ENCODE peak calls at places on chromosomes 4 and X, in eight cellular contexts. V, K, Q, E, J, I, B and Z are unnamed samples. For H3K4me1, the result is how much of the 10 kb centered on the place peaks cover.

GRCh38 chr4:77336411-77337142 is 179.6 kb downstream of the CCNG2 start:
- DNase-seq in V (no peak), K (no peak), Q (no peak), E (no peak), J (no peak), I (no peak), B (no peak), Z (no peak)

GRCh38 chr4:85748654-85749053 is 273.7 kb downstream of the ARHGAP24 start:
- DNase-seq in V (no peak), K (no peak), Q (no peak), E (no peak), J (no peak), I (no peak), B (no peak), Z (no peak)

GRCh38 chr4:79528241-79528706 is 120.2 kb upstream of the GK2 start:
- DNase-seq in V (no peak), K (no peak), Q (no peak), E (peak), J (no peak), I (no peak), B (no peak), Z (no peak)

GRCh38 chrX:53263597-53264094 is 17.7 kb downstream of the IQSEC2 start:
- DNase-seq in V (no peak), K (no peak), Q (peak), E (peak), J (no peak), I (no peak), B (no peak), Z (peak)

GRCh38 chr4:31100551-31100950 is 380.4 kb downstream of the PCDH7 start:
- DNase-seq in V (no peak), K (no peak), Q (no peak), E (no peak), J (no peak), I (no peak), B (no peak), Z (no peak)

GRCh38 chrX:45697591-45697990 is 496.9 kb upstream of the DIPK2B start:
- DNase-seq in V (no peak), K (no peak), Q (no peak), E (no peak), J (no peak), I (no peak), B (no peak), Z (no peak)

GRCh38 chr4:151169223-151169622 is 69.8 kb downstream of the RPS3A start:
- DNase-seq in V (no peak), K (peak), Q (no peak), E (no peak), J (no peak), I (peak), B (peak), Z (peak)

GRCh38 chr4:137998666-137999429 is 243.3 kb downstream of the SLC7A11 start:
- DNase-seq in V (no peak), K (no peak), Q (no peak), E (no peak), J (no peak), I (no peak), B (no peak), Z (no peak)

GRCh38 chr4:95263960-95264359 is 284.8 kb downstream of the UNC5C start:
- DNase-seq in V (no peak), K (no peak), Q (no peak), E (no peak), J (no peak), I (no peak), B (no peak), Z (no peak)

GRCh38 chr4:120749445-120750151 is 172.9 kb downstream of the PRDM5 start:
- DNase-seq in V (no peak), K (no peak), Q (no peak), E (no peak), J (no peak), I (no peak), B (no peak), Z (no peak)

GRCh38 chr4:3041192-3042142 is 32.9 kb downstream of the HTT-AS start:
- DNase-seq in V (peak), K (no peak), Q (no peak), E (peak), J (peak), I (peak), B (peak), Z (peak)

DNA sequence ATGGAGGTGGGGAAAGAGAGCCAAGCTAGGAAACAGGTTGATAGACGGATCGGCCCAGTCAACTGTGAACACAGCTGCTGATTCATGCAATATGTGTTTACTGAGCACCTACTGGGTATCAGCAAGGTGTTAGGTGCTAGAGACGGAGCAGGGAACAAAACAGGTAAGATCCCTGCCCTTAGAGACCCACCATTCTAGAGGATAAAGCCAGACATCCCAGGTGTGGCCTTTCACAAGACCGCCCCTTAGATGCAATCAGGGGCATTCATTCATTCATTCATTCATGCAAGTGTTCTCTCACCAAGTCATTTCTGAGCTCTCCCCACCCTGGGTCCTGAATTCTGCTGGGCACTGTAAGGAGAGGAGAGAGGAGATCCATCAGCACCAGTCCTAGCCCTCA is 20.2 kb upstream of the MTM1 start:
- DNase-seq in V (no peak), K (no peak), Q (no peak), E (no peak), J (no peak), I (no peak), B (no peak), Z (no peak)
- TF ChIP-seq POLR2A in V (no peak), K (no peak), Q (no peak), E (no peak), J (no peak), I (no peak), B (no peak), Z (no peak)

GRCh38 chr4:182144621-182145359 is 98.4 kb upstream of the TENM3 start:
- DNase-seq in V (no peak), K (no peak), Q (no peak), E (no peak), J (peak), I (no peak), B (no peak), Z (peak)

GRCh38 chr4:182141623-182142022 is 101.6 kb upstream of the TENM3 start:
- DNase-seq in V (no peak), K (no peak), Q (no peak), E (no peak), J (no peak), I (no peak), B (no peak), Z (no peak)

GRCh38 chr4:182142146-182143085 is 100.8 kb upstream of the TENM3 start:
- DNase-seq in V (no peak), K (no peak), Q (no peak), E (no peak), J (peak), I (no peak), B (no peak), Z (no peak)

GRCh38 chr4:182143822-182144620 is 99.2 kb upstream of the TENM3 start:
- DNase-seq in V (no peak), K (no peak), Q (no peak), E (no peak), J (peak), I (no peak), B (no peak), Z (peak)

DNA sequence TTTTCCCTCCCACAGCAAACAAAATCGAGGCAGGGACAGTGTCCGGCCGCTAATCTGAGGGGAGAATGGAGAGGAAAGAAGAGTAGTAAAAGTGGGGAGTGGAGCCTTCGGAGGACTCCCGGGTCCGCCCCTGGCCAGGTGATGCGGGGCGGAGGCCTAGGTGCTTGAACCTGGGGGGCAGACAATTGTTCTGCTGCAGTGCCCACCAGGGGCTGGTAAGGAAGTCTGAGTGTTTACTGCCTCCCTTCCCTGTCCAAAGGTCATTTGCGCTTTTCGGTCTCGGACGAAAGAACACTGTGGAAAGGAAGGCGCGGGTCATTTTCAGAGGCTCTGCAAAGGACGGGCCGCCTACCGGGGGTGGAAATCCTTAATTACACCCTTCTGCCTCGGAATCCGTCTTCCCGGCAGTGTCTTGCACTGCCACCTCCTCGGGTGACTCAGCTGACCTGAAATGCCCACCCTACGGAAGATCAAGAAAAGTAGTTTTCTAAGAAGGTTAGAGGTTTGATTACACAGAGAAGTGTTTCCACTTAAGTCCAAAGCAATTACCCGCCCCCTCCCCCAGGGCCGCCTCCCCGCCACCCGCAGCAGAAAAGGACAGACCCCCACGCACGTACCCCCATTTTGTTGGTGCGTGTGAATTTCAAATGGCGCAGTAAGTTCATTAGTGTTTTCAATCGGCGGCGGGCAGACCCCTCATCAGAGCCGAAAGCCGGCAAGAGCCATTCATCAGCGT is 99.9 kb upstream of the TENM3 start:
- DNase-seq in V (no peak), K (no peak), Q (no peak), E (no peak), J (no peak), I (no peak), B (no peak), Z (peak)
- H3K4me1 ChIP-seq in V (under half), K (under half), Q (under half), E (under half), J (under half), I (under half), B (under half), Z (under half)

GRCh38 chrX:73944582-73944947 is 359.4 kb upstream of the ZCCHC13 start:
- DNase-seq in V (no peak), K (no peak), Q (no peak), E (no peak), J (no peak), I (no peak), B (no peak), Z (no peak)

GRCh38 chrX:73943900-73944581 is 359.9 kb upstream of the ZCCHC13 start:
- DNase-seq in V (peak), K (peak), Q (peak), E (peak), J (peak), I (peak), B (peak), Z (peak)

GRCh38 chrX:73940893-73941470 is 363.0 kb upstream of the ZCCHC13 start:
- DNase-seq in V (no peak), K (no peak), Q (no peak), E (no peak), J (no peak), I (no peak), B (no peak), Z (no peak)

GRCh38 chrX:73943572-73943899 is 360.4 kb upstream of the ZCCHC13 start:
- DNase-seq in V (no peak), K (no peak), Q (no peak), E (no peak), J (no peak), I (no peak), B (no peak), Z (no peak)
- H3K4me3 ChIP-seq in V (peak), K (peak), Q (peak), E (peak), J (peak), I (peak), B (peak), Z (peak)

GRCh38 chr4:86934772-86935498 is at the start of gene AFF1:
- DNase-seq in V (peak), K (peak), Q (peak), E (peak), J (peak), I (peak), B (peak), Z (peak)
- TF ChIP-seq POLR2A in V (peak), K (no peak), Q (peak), E (peak), J (peak), I (peak), B (peak), Z (peak)

GRCh38 chr4:27008693-27009092 is 148.1 kb downstream of the STIM2 start:
- DNase-seq in V (no peak), K (no peak), Q (no peak), E (no peak), J (no peak), I (no peak), B (no peak), Z (no peak)
- H3K4me1 ChIP-seq in V (under half), K (under half), Q (under half), E (under half), J (under half), I (half or more), B (half or more), Z (under half)

GRCh38 chrX:49058794-49059193 is at the start of gene CCDC120:
- DNase-seq in V (peak), K (peak), Q (no peak), E (no peak), J (no peak), I (no peak), B (no peak), Z (peak)
- H3K4me3 ChIP-seq in V (peak), K (peak), Q (peak), E (no peak), J (peak), I (peak), B (no peak), Z (peak)

GRCh38 chr4:53981573-53981972 is 82.8 kb downstream of the CHIC2 start:
- DNase-seq in V (no peak), K (no peak), Q (no peak), E (no peak), J (no peak), I (no peak), B (no peak), Z (no peak)

GRCh38 chr4:53986062-53986461 is 78.3 kb downstream of the CHIC2 start:
- DNase-seq in V (no peak), K (peak), Q (no peak), E (no peak), J (no peak), I (no peak), B (no peak), Z (no peak)

DNA sequence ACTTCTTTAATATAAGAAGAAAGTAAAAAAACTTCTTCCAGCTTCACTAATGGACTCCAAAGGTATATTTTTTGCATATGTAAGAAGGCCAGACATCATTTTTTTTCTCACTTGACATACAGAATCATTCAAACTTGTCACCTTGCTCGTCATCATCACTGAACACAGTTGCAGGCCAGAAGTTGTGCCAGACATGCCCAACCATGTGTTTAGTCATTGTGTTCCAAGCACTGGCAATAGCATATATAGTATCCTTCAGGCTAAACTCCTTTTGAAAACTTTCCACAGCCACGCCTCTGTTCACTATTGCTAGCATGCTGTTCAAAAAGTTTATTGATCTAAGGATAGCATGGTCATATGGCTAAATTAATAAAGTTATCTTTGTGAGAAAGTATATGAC is 83.3 kb downstream of the CHIC2 start:
- DNase-seq in V (no peak), K (no peak), Q (no peak), E (no peak), J (no peak), I (no peak), B (no peak), Z (no peak)
- TF ChIP-seq POLR2A in V (no peak), K (no peak), Q (no peak), E (no peak), J (no peak), I (no peak), B (no peak), Z (no peak)

DNA sequence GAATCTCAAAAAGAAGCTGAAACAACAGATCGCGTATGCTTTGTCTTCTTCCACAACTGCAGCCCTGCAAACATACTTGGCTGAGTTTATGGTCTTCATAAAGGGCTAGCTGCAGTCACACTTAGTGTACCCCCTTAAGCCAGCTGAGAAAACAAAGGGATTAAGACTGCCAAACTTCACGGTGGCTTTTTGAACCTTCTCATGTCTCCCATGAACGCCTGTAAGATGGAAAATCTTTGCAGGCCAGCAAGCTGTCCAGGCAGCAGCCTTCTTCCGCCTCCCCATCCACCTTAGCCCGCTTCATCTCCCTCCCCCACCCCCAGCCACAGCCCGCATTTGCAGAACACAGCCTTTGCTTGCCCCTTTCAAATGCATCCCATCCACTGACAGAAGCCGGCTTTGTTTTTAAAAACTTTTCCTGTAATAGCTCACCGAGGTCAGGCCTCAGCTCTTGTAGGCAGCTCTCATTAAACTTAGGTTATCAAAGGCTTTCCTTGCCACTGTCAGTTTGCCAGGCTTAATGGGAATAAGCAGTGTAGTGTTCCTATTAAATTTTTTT is 113.8 kb upstream of the FAM9B start:
- DNase-seq in V (no peak), K (no peak), Q (no peak), E (no peak), J (peak), I (no peak), B (no peak), Z (no peak)
- H3K4me1 ChIP-seq in V (under half), K (under half), Q (under half), E (under half), J (under half), I (under half), B (under half), Z (under half)

GRCh38 chr4:1866095-1866755 is 5.0 kb upstream of the NSD2 start:
- DNase-seq in V (no peak), K (no peak), Q (no peak), E (no peak), J (no peak), I (no peak), B (no peak), Z (no peak)

GRCh38 chr4:1862055-1862911 is 6.3 kb upstream of the LETM1 start:
- DNase-seq in V (no peak), K (no peak), Q (no peak), E (no peak), J (no peak), I (no peak), B (no peak), Z (no peak)

GRCh38 chr4:1862961-1863296 is 7.0 kb upstream of the LETM1 start:
- DNase-seq in V (no peak), K (no peak), Q (no peak), E (no peak), J (no peak), I (no peak), B (no peak), Z (no peak)

GRCh38 chr4:1863297-1864033 is 7.5 kb upstream of the LETM1 start:
- DNase-seq in V (no peak), K (no peak), Q (no peak), E (no peak), J (no peak), I (no peak), B (no peak), Z (no peak)

GRCh38 chr4:1864076-1865008 is 6.9 kb upstream of the NSD2 start:
- DNase-seq in V (no peak), K (no peak), Q (no peak), E (no peak), J (no peak), I (no peak), B (no peak), Z (no peak)
- H3K4me3 ChIP-seq in V (no peak), K (no peak), Q (no peak), E (no peak), J (no peak), I (no peak), B (no peak), Z (no peak)